ENCODE peak calls at places on chromosome 7, in five cellular contexts. One of them, this sample, is unnamed.

GRCh38 chr7:28988818-28989595 is 30.9 kb upstream of the TRIL start:
- DNase-seq in GM20000: no peak
- DNase-seq in coronary artery: no peak
- DNase-seq in hepatocyte: no peak
- DNase-seq in nephron progenitor cell: no peak
- DNase-seq in this sample: no peak

GRCh38 chr7:157576415-157576814 is 239.6 kb downstream of the DNAJB6 start:
- DNase-seq in GM20000: peak
- DNase-seq in hepatocyte: no peak
- DNase-seq in coronary artery: no peak
- DNase-seq in nephron progenitor cell: no peak
- DNase-seq in this sample: peak

GRCh38 chr7:45146531-45147379 is 10.8 kb upstream of the RAMP3 start:
- DNase-seq in GM20000: no peak
- DNase-seq in coronary artery: peak
- DNase-seq in hepatocyte: no peak
- DNase-seq in nephron progenitor cell: no peak
- DNase-seq in this sample: no peak

GRCh38 chr7:106484562-106484961 is 176.4 kb downstream of the CCDC71L start:
- DNase-seq in GM20000: no peak
- DNase-seq in hepatocyte: peak
- DNase-seq in nephron progenitor cell: no peak
- DNase-seq in coronary artery: no peak
- DNase-seq in this sample: no peak

GRCh38 chr7:18583305-18583704 is 87.8 kb downstream of the HDAC9 start:
- DNase-seq in nephron progenitor cell: no peak
- DNase-seq in hepatocyte: peak
- DNase-seq in coronary artery: no peak
- DNase-seq in GM20000: no peak
- DNase-seq in this sample: no peak

GRCh38 chr7:7261863-7262262 is 79.5 kb downstream of the C1GALT1 start:
- DNase-seq in coronary artery: no peak
- DNase-seq in nephron progenitor cell: no peak
- DNase-seq in GM20000: no peak
- DNase-seq in hepatocyte: no peak
- DNase-seq in this sample: no peak

GRCh38 chr7:156167987-156168386 is 355.7 kb upstream of the SHH start:
- DNase-seq in coronary artery: peak
- DNase-seq in hepatocyte: no peak
- DNase-seq in nephron progenitor cell: no peak
- DNase-seq in GM20000: no peak
- DNase-seq in this sample: no peak

GRCh38 chr7:107503667-107504066 is 33.8 kb downstream of the GPR22 start:
- DNase-seq in nephron progenitor cell: no peak
- DNase-seq in coronary artery: no peak
- DNase-seq in GM20000: no peak
- DNase-seq in hepatocyte: no peak
- DNase-seq in this sample: no peak

GRCh38 chr7:151179287-151179860 is 7.7 kb downstream of the ASB10 start:
- DNase-seq in coronary artery: peak
- DNase-seq in nephron progenitor cell: no peak
- DNase-seq in GM20000: no peak
- DNase-seq in hepatocyte: no peak
- DNase-seq in this sample: no peak

GRCh38 chr7:37312608-37313007 is 136.1 kb downstream of the ELMO1 start:
- DNase-seq in nephron progenitor cell: no peak
- DNase-seq in hepatocyte: no peak
- DNase-seq in GM20000: no peak
- DNase-seq in coronary artery: no peak
- DNase-seq in this sample: peak

GRCh38 chr7:55130079-55130476 is 111.3 kb downstream of the EGFR start:
- DNase-seq in coronary artery: no peak
- DNase-seq in GM20000: no peak
- DNase-seq in nephron progenitor cell: no peak
- DNase-seq in hepatocyte: no peak
- DNase-seq in this sample: no peak

GRCh38 chr7:22723171-22723601 is 3.8 kb upstream of the IL6 start:
- DNase-seq in coronary artery: peak
- DNase-seq in hepatocyte: peak
- DNase-seq in nephron progenitor cell: no peak
- DNase-seq in GM20000: no peak
- DNase-seq in this sample: no peak

GRCh38 chr7:27247000-27247399 is 4.4 kb downstream of the EVX1 start:
- DNase-seq in nephron progenitor cell: no peak
- DNase-seq in hepatocyte: no peak
- DNase-seq in GM20000: no peak
- DNase-seq in coronary artery: no peak
- DNase-seq in this sample: no peak

GRCh38 chr7:141317033-141317585 is 234.1 kb upstream of the AGK start:
- DNase-seq in hepatocyte: no peak
- DNase-seq in coronary artery: no peak
- DNase-seq in GM20000: no peak
- DNase-seq in nephron progenitor cell: no peak
- DNase-seq in this sample: no peak

GRCh38 chr7:85001493-85002345 is 185.1 kb downstream of the SEMA3D start:
- DNase-seq in GM20000: no peak
- DNase-seq in hepatocyte: no peak
- DNase-seq in coronary artery: no peak
- DNase-seq in nephron progenitor cell: no peak
- DNase-seq in this sample: no peak

GRCh38 chr7:147153571-147153970 is 1037.0 kb downstream of the CNTNAP2 start:
- DNase-seq in nephron progenitor cell: no peak
- DNase-seq in hepatocyte: no peak
- DNase-seq in GM20000: no peak
- DNase-seq in coronary artery: no peak
- DNase-seq in this sample: no peak

GRCh38 chr7:32905175-32905662 is 13.7 kb upstream of the KBTBD2 start:
- DNase-seq in hepatocyte: peak
- DNase-seq in GM20000: no peak
- DNase-seq in nephron progenitor cell: no peak
- DNase-seq in coronary artery: no peak
- DNase-seq in this sample: peak

GRCh38 chr7:111752022-111752582 is 189.8 kb upstream of the IMMP2L start:
- DNase-seq in nephron progenitor cell: peak
- DNase-seq in GM20000: peak
- DNase-seq in coronary artery: no peak
- DNase-seq in hepatocyte: peak
- DNase-seq in this sample: peak

GRCh38 chr7:146956853-146957252 is 840.3 kb downstream of the CNTNAP2 start:
- DNase-seq in hepatocyte: no peak
- DNase-seq in nephron progenitor cell: no peak
- DNase-seq in coronary artery: no peak
- DNase-seq in GM20000: no peak
- DNase-seq in this sample: no peak

GRCh38 chr7:158295966-158296797 is 291.4 kb downstream of the PTPRN2 start:
- DNase-seq in hepatocyte: no peak
- DNase-seq in GM20000: no peak
- DNase-seq in nephron progenitor cell: no peak
- DNase-seq in coronary artery: peak
- DNase-seq in this sample: no peak

GRCh38 chr7:44057849-44058758 is 7.3 kb downstream of the PGAM2 start:
- DNase-seq in coronary artery: peak
- DNase-seq in GM20000: no peak
- DNase-seq in hepatocyte: no peak
- DNase-seq in nephron progenitor cell: no peak
- DNase-seq in this sample: peak

GRCh38 chr7:1713502-1714484 is 43.7 kb downstream of the ELFN1 start:
- DNase-seq in nephron progenitor cell: peak
- DNase-seq in coronary artery: no peak
- DNase-seq in hepatocyte: peak
- DNase-seq in GM20000: no peak
- DNase-seq in this sample: no peak

GRCh38 chr7:18345641-18346234 is 149.8 kb upstream of the HDAC9 start:
- DNase-seq in nephron progenitor cell: peak
- DNase-seq in GM20000: peak
- DNase-seq in coronary artery: no peak
- DNase-seq in hepatocyte: peak
- DNase-seq in this sample: peak

GRCh38 chr7:151615058-151615457 is 95.4 kb upstream of the RHEB start:
- DNase-seq in GM20000: no peak
- DNase-seq in nephron progenitor cell: no peak
- DNase-seq in coronary artery: no peak
- DNase-seq in hepatocyte: no peak
- DNase-seq in this sample: no peak

GRCh38 chr7:142231716-142232115 is 26.1 kb downstream of the PRSS58 start:
- DNase-seq in hepatocyte: peak
- DNase-seq in GM20000: no peak
- DNase-seq in nephron progenitor cell: peak
- DNase-seq in coronary artery: no peak
- DNase-seq in this sample: no peak

GRCh38 chr7:55085511-55086412 is 66.9 kb downstream of the EGFR start:
- DNase-seq in nephron progenitor cell: no peak
- DNase-seq in coronary artery: no peak
- DNase-seq in hepatocyte: no peak
- DNase-seq in GM20000: no peak
- DNase-seq in this sample: no peak

GRCh38 chr7:13800694-13801448 is 188.6 kb downstream of the ETV1 start:
- DNase-seq in GM20000: no peak
- DNase-seq in nephron progenitor cell: no peak
- DNase-seq in coronary artery: no peak
- DNase-seq in hepatocyte: no peak
- DNase-seq in this sample: peak

DNA sequence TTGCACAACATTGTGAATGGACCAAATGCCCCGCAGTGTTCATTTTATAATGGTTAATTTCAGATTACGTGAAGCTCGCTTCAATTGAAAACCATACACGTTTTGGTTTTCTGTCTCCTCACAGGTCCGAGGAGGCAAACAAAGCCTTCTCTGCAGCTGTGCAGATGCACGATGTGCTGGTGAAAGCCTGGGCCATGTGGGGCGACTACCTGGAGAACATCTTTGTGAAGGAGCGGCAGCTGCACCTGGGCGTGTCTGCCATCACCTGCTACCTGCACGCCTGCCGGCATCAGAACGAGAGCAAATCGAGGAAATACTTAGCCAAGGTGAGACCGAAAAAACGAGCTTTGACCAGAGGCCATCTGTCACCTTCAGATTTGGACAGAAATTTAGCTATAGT is 110.3 kb downstream of the TRRAP start:
- DNase-seq in GM20000: no peak
- DNase-seq in coronary artery: peak
- DNase-seq in nephron progenitor cell: no peak
- DNase-seq in hepatocyte: no peak
- DNase-seq in this sample: no peak
- TF ChIP-seq CTCF in GM20000: no peak
- TF ChIP-seq CTCF in coronary artery: no peak
- TF ChIP-seq CTCF in nephron progenitor cell: no peak
- TF ChIP-seq CTCF in hepatocyte: no peak
- TF ChIP-seq CTCF in this sample: no peak

DNA sequence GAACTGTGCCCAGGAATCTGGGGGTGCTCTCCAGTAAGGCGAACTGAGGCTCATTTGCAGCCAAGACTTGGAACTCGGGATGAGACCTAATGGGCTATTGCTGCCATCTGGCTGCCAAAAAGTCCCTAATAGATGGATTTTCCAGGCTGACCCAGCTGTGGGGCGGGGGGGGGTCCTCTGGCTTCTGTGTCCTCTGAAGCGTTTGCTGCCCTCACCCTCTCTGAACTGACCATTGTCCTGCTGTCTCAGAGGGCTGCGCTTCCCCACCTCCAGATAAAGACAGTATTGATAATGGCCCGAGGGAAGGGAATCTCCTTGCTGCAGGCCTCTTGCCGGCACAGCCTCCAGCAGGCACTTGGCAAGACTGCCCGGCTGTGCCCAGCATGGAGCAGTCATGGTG is 46.6 kb downstream of the CLEC2L start:
- DNase-seq in GM20000: no peak
- DNase-seq in nephron progenitor cell: no peak
- DNase-seq in coronary artery: peak
- DNase-seq in hepatocyte: no peak
- DNase-seq in this sample: no peak
- TF ChIP-seq CTCF in GM20000: no peak
- TF ChIP-seq CTCF in nephron progenitor cell: no peak
- TF ChIP-seq CTCF in coronary artery: no peak
- TF ChIP-seq CTCF in hepatocyte: no peak
- TF ChIP-seq CTCF in this sample: no peak

DNA sequence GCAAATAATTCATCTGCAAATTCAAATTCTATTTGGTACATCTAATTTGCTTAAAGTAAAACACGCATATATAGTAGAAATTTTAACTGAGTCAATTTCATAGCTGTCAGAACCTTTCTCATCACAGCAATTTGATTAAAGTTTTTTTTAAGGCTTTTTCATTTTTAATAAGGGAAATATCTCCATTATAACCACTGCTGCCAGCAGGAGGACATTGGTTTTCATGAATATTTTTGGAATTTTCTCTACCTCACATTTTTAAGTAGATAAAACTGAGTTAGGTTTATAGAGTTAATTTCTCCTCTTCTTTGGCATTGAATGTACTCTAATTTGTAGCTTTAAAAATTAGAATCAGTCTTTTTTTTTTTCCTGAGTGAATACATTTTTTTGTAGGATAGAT is 82.2 kb downstream of the ST7 start:
- DNase-seq in GM20000: no peak
- DNase-seq in nephron progenitor cell: no peak
- DNase-seq in coronary artery: no peak
- DNase-seq in hepatocyte: no peak
- DNase-seq in this sample: no peak
- TF ChIP-seq CTCF in GM20000: no peak
- TF ChIP-seq CTCF in nephron progenitor cell: no peak
- TF ChIP-seq CTCF in coronary artery: no peak
- TF ChIP-seq CTCF in hepatocyte: no peak
- TF ChIP-seq CTCF in this sample: no peak

GRCh38 chr7:83072576-83073517 is 89.8 kb downstream of the PCLO start:
- DNase-seq in nephron progenitor cell: no peak
- DNase-seq in coronary artery: no peak
- DNase-seq in hepatocyte: no peak
- DNase-seq in GM20000: no peak
- DNase-seq in this sample: no peak
- TF ChIP-seq CTCF in nephron progenitor cell: no peak
- TF ChIP-seq CTCF in coronary artery: no peak
- TF ChIP-seq CTCF in hepatocyte: peak
- TF ChIP-seq CTCF in GM20000: no peak
- TF ChIP-seq CTCF in this sample: no peak

This sample was measured in activated CD8-positive, alpha-beta T cell treated with anti-CD3 and anti-CD28 coated beads for 36 hours.